ENCODE peak calls at places on chromosomes 3 and 15, in nine cellular contexts. W is NCI-H460, E is NCI-H1105, D is IMR-90, C is Panc1, A is Caco-2, K is GM13977, G is amniotic epithelial cell, Y is foreskin fibroblast. O is an unnamed sample.

GRCh38 chr3:35664460-35664919 is 25.2 kb downstream of the ARPP21 start:
- DNase-seq in W (no peak), E (peak), D (peak), C (no peak), A (no peak), K (no peak), G (no peak), Y (no peak), O (peak)

GRCh38 chr3:183287301-183287971 is 34.4 kb downstream of the B3GNT5 start:
- DNase-seq in W (peak), E (no peak), D (peak), C (no peak), A (no peak), K (no peak), G (peak), Y (peak), O (no peak)

GRCh38 chr3:147383617-147384016 is 22.7 kb downstream of the ZIC4 start:
- DNase-seq in W (no peak), E (no peak), D (no peak), C (no peak), A (no peak), K (no peak), G (no peak), Y (no peak), O (no peak)

GRCh38 chr3:12924437-12924836 is 83.1 kb upstream of the RPL32 start:
- DNase-seq in W (no peak), E (no peak), D (no peak), C (no peak), A (no peak), K (peak), G (no peak), Y (no peak), O (no peak)

GRCh38 chr3:66261318-66261717 is 40.5 kb downstream of the SLC25A26 start:
- DNase-seq in W (no peak), E (no peak), D (peak), C (no peak), A (no peak), K (no peak), G (peak), Y (peak), O (no peak)

GRCh38 chr3:105527949-105528348 is 161.2 kb downstream of the ALCAM start:
- DNase-seq in W (peak), E (peak), D (peak), C (no peak), A (no peak), K (peak), G (peak), Y (peak), O (no peak)

GRCh38 chr15:66657062-66658020 is 44.7 kb upstream of the SMAD6 start:
- DNase-seq in W (no peak), E (no peak), D (no peak), C (no peak), A (no peak), K (no peak), G (peak), Y (no peak), O (no peak)

GRCh38 chr3:160296591-160296990 is 71.4 kb downstream of the C3orf80 start:
- DNase-seq in W (no peak), E (no peak), D (peak), C (no peak), A (no peak), K (no peak), G (peak), Y (peak), O (no peak)

GRCh38 chr15:31440754-31441298 is 114.2 kb downstream of the KLF13 start:
- DNase-seq in W (no peak), E (no peak), D (peak), C (no peak), A (peak), K (no peak), G (no peak), Y (peak), O (peak)

GRCh38 chr15:82663186-82663600 is 16.0 kb upstream of the CPEB1 start:
- DNase-seq in W (peak), E (no peak), D (peak), C (no peak), A (peak), K (peak), G (peak), Y (peak), O (no peak)

GRCh38 chr3:159263750-159264561 is 462.1 kb downstream of the MFSD1 start:
- DNase-seq in W (peak), E (peak), D (peak), C (no peak), A (peak), K (peak), G (peak), Y (no peak), O (no peak)

GRCh38 chr15:63069616-63069952 is 27.0 kb downstream of the TPM1 start:
- DNase-seq in W (no peak), E (no peak), D (no peak), C (no peak), A (no peak), K (no peak), G (no peak), Y (no peak), O (no peak)

GRCh38 chr3:177804646-177805045 is 607.4 kb upstream of the TBL1XR1 start:
- DNase-seq in W (no peak), E (no peak), D (no peak), C (no peak), A (no peak), K (no peak), G (no peak), Y (no peak), O (no peak)

O was measured in cerebellar nuclear complex.